ENCODE peak calls at places on chromosome 22, in four cellular contexts. M, P, V and J are unnamed samples.

GRCh38 chr22:24171822-24172221 is 9.5 kb upstream of the SUSD2 start:
- DNase-seq in M (no peak), V (no peak), P (no peak), J (no peak)

GRCh38 chr22:46198274-46198673 is 47.9 kb downstream of the PPARA start:
- DNase-seq in M (no peak), V (no peak), P (no peak), J (no peak)

GRCh38 chr22:39232246-39232645 is 12.5 kb downstream of the PDGFB start:
- DNase-seq in P (no peak), M (no peak), V (no peak), J (no peak)

GRCh38 chr22:24376002-24376401 is 51.4 kb upstream of the ADORA2A start:
- DNase-seq in P (no peak), V (no peak), M (no peak), J (no peak)

GRCh38 chr22:19942071-19942885 is 660 bp upstream of the TXNRD2 start:
- DNase-seq in V (no peak), M (peak; percentile 73), P (peak; percentile 32), J (no peak)

GRCh38 chr22:48104102-48104738 is 1341.8 kb downstream of the TBC1D22A start:
- DNase-seq in M (no peak), P (no peak), V (no peak), J (no peak)

GRCh38 chr22:49500076-49500460 is 327.6 kb downstream of the BRD1 start:
- DNase-seq in V (no peak), M (no peak), P (no peak), J (no peak)

GRCh38 chr22:32700186-32700882 is 101.2 kb upstream of the TIMP3 start:
- DNase-seq in V (no peak), M (peak; percentile 66), P (no peak), J (no peak)

GRCh38 chr22:30717952-30718351 is 23.3 kb downstream of the OSBP2 start:
- DNase-seq in V (no peak), M (no peak), P (no peak), J (no peak)

GRCh38 chr22:20247010-20247505 is 21.1 kb downstream of the RTN4R start:
- DNase-seq in P (no peak), V (no peak), M (no peak), J (no peak)

GRCh38 chr22:23520875-23521441 is 59.1 kb downstream of the IGLL1 start:
- DNase-seq in M (peak; percentile 54), P (peak; percentile 29), V (no peak), J (no peak)

GRCh38 chr22:17919276-17920144 is 104.9 kb downstream of the MICAL3 start:
- DNase-seq in P (no peak), M (no peak), V (no peak), J (no peak)

GRCh38 chr22:39900306-39901227 is at the start of gene GRAP2:
- DNase-seq in M (no peak), V (no peak), P (no peak), J (no peak)

GRCh38 chr22:37932821-37933578 is 20.4 kb downstream of the C22orf23 start:
- DNase-seq in V (no peak), P (peak; percentile 52), M (no peak), J (no peak)

GRCh38 chr22:27662359-27663030 is 139.1 kb downstream of the MN1 start:
- DNase-seq in V (no peak), M (peak; percentile 44), P (peak; percentile 44), J (no peak)

GRCh38 chr22:20865869-20866445 is 7.2 kb downstream of the SNAP29 start:
- DNase-seq in P (no peak), V (no peak), M (no peak), J (no peak)

GRCh38 chr22:25054943-25055511 is 102.5 kb downstream of the KIAA1671 start:
- DNase-seq in V (peak; percentile 59), M (peak; percentile 76), P (no peak), J (no peak)

GRCh38 chr22:32044913-32045312 is 1.9 kb downstream of the SLC5A1 start:
- DNase-seq in P (peak; percentile 19), V (no peak), M (no peak), J (no peak)

GRCh38 chr22:22753526-22754267 is 109.3 kb downstream of the GGTLC2 start:
- DNase-seq in V (peak; percentile 73), P (peak; percentile 70), M (peak; percentile 39), J (peak; percentile 35)

GRCh38 chr22:42786606-42787356 is 66.1 kb upstream of the A4GALT start:
- DNase-seq in P (no peak), M (no peak), V (no peak), J (no peak)

GRCh38 chr22:25492950-25493790 is 71.3 kb upstream of the GRK3 start:
- DNase-seq in P (peak; percentile 19), V (no peak), M (no peak), J (no peak)